ENCODE peak calls at places on chromosomes 2 and 18, in seven cellular contexts. One of them, this sample, is unnamed.

GRCh38 chr18:79511671-79512301 is 116.1 kb downstream of the NFATC1 start:
- DNase-seq in AG04450: no peak
- DNase-seq in epithelial cell of proximal tubule: no peak
- DNase-seq in MM.1S: no peak
- DNase-seq in tibial artery: peak
- DNase-seq in glutamatergic neuron: peak
- DNase-seq in body of pancreas: no peak
- DNase-seq in this sample: no peak

GRCh38 chr2:200664770-200665494 is 79.1 kb downstream of the AOX1 start:
- DNase-seq in AG04450: no peak
- DNase-seq in epithelial cell of proximal tubule: no peak
- DNase-seq in MM.1S: no peak
- DNase-seq in tibial artery: no peak
- DNase-seq in glutamatergic neuron: no peak
- DNase-seq in body of pancreas: no peak
- DNase-seq in this sample: no peak

GRCh38 chr2:147098946-147099345 is 745.9 kb upstream of the ACVR2A start:
- DNase-seq in AG04450: no peak
- DNase-seq in epithelial cell of proximal tubule: no peak
- DNase-seq in MM.1S: no peak
- DNase-seq in tibial artery: no peak
- DNase-seq in glutamatergic neuron: no peak
- DNase-seq in body of pancreas: no peak
- DNase-seq in this sample: no peak

GRCh38 chr18:66616523-66616983 is 12.7 kb upstream of the CDH19 start:
- DNase-seq in AG04450: no peak
- DNase-seq in epithelial cell of proximal tubule: no peak
- DNase-seq in MM.1S: peak
- DNase-seq in tibial artery: no peak
- DNase-seq in glutamatergic neuron: no peak
- DNase-seq in body of pancreas: peak
- DNase-seq in this sample: no peak

GRCh38 chr18:980586-980985 is 75.9 kb downstream of the ADCYAP1 start:
- DNase-seq in AG04450: no peak
- DNase-seq in epithelial cell of proximal tubule: no peak
- DNase-seq in MM.1S: no peak
- DNase-seq in tibial artery: no peak
- DNase-seq in glutamatergic neuron: no peak
- DNase-seq in body of pancreas: no peak
- DNase-seq in this sample: no peak

GRCh38 chr18:24398515-24398914 is 891 bp upstream of the OSBPL1A start:
- DNase-seq in AG04450: no peak
- DNase-seq in epithelial cell of proximal tubule: no peak
- DNase-seq in MM.1S: no peak
- DNase-seq in tibial artery: no peak
- DNase-seq in glutamatergic neuron: peak
- DNase-seq in body of pancreas: peak
- DNase-seq in this sample: peak

GRCh38 chr2:32504877-32505478 is 122.9 kb upstream of the TTC27 start:
- DNase-seq in AG04450: no peak
- DNase-seq in epithelial cell of proximal tubule: no peak
- DNase-seq in MM.1S: no peak
- DNase-seq in tibial artery: no peak
- DNase-seq in glutamatergic neuron: no peak
- DNase-seq in body of pancreas: no peak
- DNase-seq in this sample: no peak

GRCh38 chr2:377414-377813 is 89.5 kb upstream of the ALKAL2 start:
- DNase-seq in AG04450: no peak
- DNase-seq in epithelial cell of proximal tubule: no peak
- DNase-seq in MM.1S: no peak
- DNase-seq in tibial artery: no peak
- DNase-seq in glutamatergic neuron: no peak
- DNase-seq in body of pancreas: no peak
- DNase-seq in this sample: no peak

GRCh38 chr2:149799296-149799695 is 211.7 kb upstream of the MMADHC start:
- DNase-seq in AG04450: no peak
- DNase-seq in epithelial cell of proximal tubule: no peak
- DNase-seq in MM.1S: peak
- DNase-seq in tibial artery: no peak
- DNase-seq in glutamatergic neuron: no peak
- DNase-seq in body of pancreas: no peak
- DNase-seq in this sample: no peak
- TF ChIP-seq CTCF in AG04450: no peak
- TF ChIP-seq CTCF in epithelial cell of proximal tubule: peak
- TF ChIP-seq CTCF in MM.1S: peak
- TF ChIP-seq CTCF in tibial artery: peak
- TF ChIP-seq CTCF in glutamatergic neuron: no peak
- TF ChIP-seq CTCF in body of pancreas: no peak
- TF ChIP-seq CTCF in this sample: peak

GRCh38 chr2:26555246-26556133 is 77.6 kb upstream of the OTOF start:
- DNase-seq in AG04450: no peak
- DNase-seq in epithelial cell of proximal tubule: no peak
- DNase-seq in MM.1S: no peak
- DNase-seq in tibial artery: no peak
- DNase-seq in glutamatergic neuron: peak
- DNase-seq in body of pancreas: no peak
- DNase-seq in this sample: no peak
- TF ChIP-seq CTCF in AG04450: peak
- TF ChIP-seq CTCF in epithelial cell of proximal tubule: peak
- TF ChIP-seq CTCF in MM.1S: no peak
- TF ChIP-seq CTCF in tibial artery: no peak
- TF ChIP-seq CTCF in glutamatergic neuron: no peak
- TF ChIP-seq CTCF in body of pancreas: no peak
- TF ChIP-seq CTCF in this sample: no peak

DNA sequence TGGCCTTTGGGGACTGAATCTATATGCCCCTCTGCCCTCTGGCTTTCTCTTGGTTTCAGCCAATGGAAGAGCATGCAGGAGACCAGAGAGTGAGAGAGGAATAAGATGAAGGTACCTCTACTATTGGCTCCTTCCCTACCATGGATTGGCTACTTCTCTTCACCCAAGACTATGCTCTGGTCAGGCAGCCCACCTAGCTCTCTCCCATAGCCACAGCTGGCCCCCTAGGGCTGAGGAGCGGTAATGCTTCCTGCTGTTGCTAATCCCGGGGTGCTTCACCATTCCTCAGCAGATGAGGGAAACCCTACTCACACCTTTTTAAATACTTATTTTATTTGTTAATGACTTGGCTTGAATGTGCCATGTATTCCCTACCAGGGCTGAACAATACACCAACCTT is 142.4 kb downstream of the MREG start:
- DNase-seq in AG04450: no peak
- DNase-seq in epithelial cell of proximal tubule: no peak
- DNase-seq in MM.1S: no peak
- DNase-seq in tibial artery: no peak
- DNase-seq in glutamatergic neuron: peak
- DNase-seq in body of pancreas: no peak
- DNase-seq in this sample: no peak
- TF ChIP-seq CTCF in AG04450: peak
- TF ChIP-seq CTCF in epithelial cell of proximal tubule: peak
- TF ChIP-seq CTCF in MM.1S: peak
- TF ChIP-seq CTCF in tibial artery: no peak
- TF ChIP-seq CTCF in glutamatergic neuron: peak
- TF ChIP-seq CTCF in body of pancreas: no peak
- TF ChIP-seq CTCF in this sample: peak

GRCh38 chr2:54258171-54258570 is 2.1 kb upstream of the TSPYL6 start:
- DNase-seq in AG04450: no peak
- DNase-seq in epithelial cell of proximal tubule: no peak
- DNase-seq in MM.1S: no peak
- DNase-seq in tibial artery: no peak
- DNase-seq in glutamatergic neuron: no peak
- DNase-seq in body of pancreas: no peak
- DNase-seq in this sample: no peak

GRCh38 chr2:54249629-54250028 is 6.4 kb downstream of the TSPYL6 start:
- DNase-seq in AG04450: no peak
- DNase-seq in epithelial cell of proximal tubule: no peak
- DNase-seq in MM.1S: no peak
- DNase-seq in tibial artery: no peak
- DNase-seq in glutamatergic neuron: no peak
- DNase-seq in body of pancreas: no peak
- DNase-seq in this sample: no peak

GRCh38 chr2:54256091-54256694 is at the start of gene TSPYL6:
- DNase-seq in AG04450: no peak
- DNase-seq in epithelial cell of proximal tubule: no peak
- DNase-seq in MM.1S: no peak
- DNase-seq in tibial artery: no peak
- DNase-seq in glutamatergic neuron: no peak
- DNase-seq in body of pancreas: no peak
- DNase-seq in this sample: no peak

GRCh38 chr2:54255230-54256090 is 569 bp downstream of the TSPYL6 start:
- DNase-seq in AG04450: no peak
- DNase-seq in epithelial cell of proximal tubule: no peak
- DNase-seq in MM.1S: no peak
- DNase-seq in tibial artery: no peak
- DNase-seq in glutamatergic neuron: no peak
- DNase-seq in body of pancreas: no peak
- DNase-seq in this sample: no peak

DNA sequence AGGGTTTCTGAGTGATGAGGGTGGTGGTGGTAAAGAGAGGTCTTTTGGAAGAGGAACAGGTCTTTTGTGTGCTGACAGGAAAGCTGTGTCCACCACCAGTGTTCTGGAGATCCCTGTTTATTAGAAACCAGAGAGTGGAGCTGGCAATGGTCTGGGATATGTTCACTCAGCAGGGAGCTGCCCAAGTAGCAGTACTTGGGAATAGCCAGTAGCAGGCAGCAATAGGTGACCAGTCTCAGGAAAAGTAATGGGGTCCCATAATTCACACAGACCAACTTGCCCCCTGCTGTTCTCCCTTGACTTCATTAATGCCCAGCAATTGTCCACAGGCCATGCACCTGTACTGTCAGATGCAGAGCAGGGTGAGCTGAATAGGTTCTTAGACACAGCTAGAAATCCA is 1.8 kb downstream of the TSPYL6 start:
- DNase-seq in AG04450: no peak
- DNase-seq in epithelial cell of proximal tubule: no peak
- DNase-seq in MM.1S: no peak
- DNase-seq in tibial artery: no peak
- DNase-seq in glutamatergic neuron: no peak
- DNase-seq in body of pancreas: no peak
- DNase-seq in this sample: no peak
- TF ChIP-seq CTCF in AG04450: no peak
- TF ChIP-seq CTCF in epithelial cell of proximal tubule: no peak
- TF ChIP-seq CTCF in MM.1S: no peak
- TF ChIP-seq CTCF in tibial artery: no peak
- TF ChIP-seq CTCF in glutamatergic neuron: no peak
- TF ChIP-seq CTCF in body of pancreas: no peak
- TF ChIP-seq CTCF in this sample: no peak

GRCh38 chr2:120012771-120013568 is at the start of gene EPB41L5:
- DNase-seq in AG04450: peak
- DNase-seq in epithelial cell of proximal tubule: no peak
- DNase-seq in MM.1S: peak
- DNase-seq in tibial artery: peak
- DNase-seq in glutamatergic neuron: peak
- DNase-seq in body of pancreas: peak
- DNase-seq in this sample: peak
- TF ChIP-seq CTCF in AG04450: no peak
- TF ChIP-seq CTCF in epithelial cell of proximal tubule: no peak
- TF ChIP-seq CTCF in MM.1S: no peak
- TF ChIP-seq CTCF in tibial artery: no peak
- TF ChIP-seq CTCF in glutamatergic neuron: no peak
- TF ChIP-seq CTCF in body of pancreas: no peak
- TF ChIP-seq CTCF in this sample: no peak

GRCh38 chr2:239095475-239095874 is 247.6 kb downstream of the TWIST2 start:
- DNase-seq in AG04450: no peak
- DNase-seq in epithelial cell of proximal tubule: no peak
- DNase-seq in MM.1S: no peak
- DNase-seq in tibial artery: no peak
- DNase-seq in glutamatergic neuron: no peak
- DNase-seq in body of pancreas: no peak
- DNase-seq in this sample: no peak

GRCh38 chr2:239094727-239095266 is 246.9 kb downstream of the TWIST2 start:
- DNase-seq in AG04450: no peak
- DNase-seq in epithelial cell of proximal tubule: no peak
- DNase-seq in MM.1S: no peak
- DNase-seq in tibial artery: no peak
- DNase-seq in glutamatergic neuron: no peak
- DNase-seq in body of pancreas: no peak
- DNase-seq in this sample: no peak

GRCh38 chr2:239093487-239093886 is 245.6 kb downstream of the TWIST2 start:
- DNase-seq in AG04450: no peak
- DNase-seq in epithelial cell of proximal tubule: no peak
- DNase-seq in MM.1S: no peak
- DNase-seq in tibial artery: no peak
- DNase-seq in glutamatergic neuron: no peak
- DNase-seq in body of pancreas: no peak
- DNase-seq in this sample: no peak

GRCh38 chr2:239093956-239094355 is 246.1 kb downstream of the TWIST2 start:
- DNase-seq in AG04450: no peak
- DNase-seq in epithelial cell of proximal tubule: no peak
- DNase-seq in MM.1S: no peak
- DNase-seq in tibial artery: no peak
- DNase-seq in glutamatergic neuron: no peak
- DNase-seq in body of pancreas: no peak
- DNase-seq in this sample: no peak

DNA sequence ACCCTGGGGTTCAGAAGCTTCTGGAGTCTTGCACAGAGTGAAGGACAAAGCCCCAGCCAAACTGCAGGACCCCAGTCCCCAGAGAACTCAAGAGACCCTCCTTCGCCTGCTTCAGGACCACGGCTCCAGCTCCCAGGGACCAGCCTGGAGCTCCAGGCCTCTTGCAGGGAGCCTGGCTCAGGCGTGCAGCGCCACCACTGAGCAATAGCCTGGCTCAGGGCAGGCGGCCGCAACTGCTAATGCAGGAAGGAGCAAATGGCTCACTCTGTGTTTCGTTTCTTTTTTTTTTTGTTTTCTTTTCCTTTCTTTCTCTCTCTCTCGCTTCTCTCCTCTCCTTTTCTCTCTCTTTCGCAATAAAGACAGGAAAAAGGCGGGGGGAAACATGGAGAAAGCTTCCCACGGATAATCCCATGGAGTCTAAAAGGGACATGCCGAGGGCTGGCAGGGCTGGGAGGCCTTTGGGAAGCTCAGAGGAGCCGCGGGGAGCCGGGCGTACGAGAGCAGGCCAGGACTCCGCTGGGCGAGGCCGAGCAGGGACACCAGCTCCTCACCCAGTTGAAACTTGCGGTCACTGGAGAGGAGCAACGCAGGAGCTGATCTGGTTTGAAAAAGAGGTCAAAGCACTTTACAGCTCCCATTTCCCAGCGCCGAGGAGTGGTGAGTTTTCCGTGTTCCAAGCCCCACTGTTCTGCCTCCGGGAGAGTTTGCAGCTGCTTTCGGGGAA is 244.8 kb downstream of the TWIST2 start:
- DNase-seq in AG04450: no peak
- DNase-seq in epithelial cell of proximal tubule: no peak
- DNase-seq in MM.1S: no peak
- DNase-seq in tibial artery: no peak
- DNase-seq in glutamatergic neuron: no peak
- DNase-seq in body of pancreas: no peak
- DNase-seq in this sample: no peak
- TF ChIP-seq CTCF in AG04450: no peak
- TF ChIP-seq CTCF in epithelial cell of proximal tubule: no peak
- TF ChIP-seq CTCF in MM.1S: no peak
- TF ChIP-seq CTCF in tibial artery: no peak
- TF ChIP-seq CTCF in glutamatergic neuron: no peak
- TF ChIP-seq CTCF in body of pancreas: no peak
- TF ChIP-seq CTCF in this sample: no peak

DNA sequence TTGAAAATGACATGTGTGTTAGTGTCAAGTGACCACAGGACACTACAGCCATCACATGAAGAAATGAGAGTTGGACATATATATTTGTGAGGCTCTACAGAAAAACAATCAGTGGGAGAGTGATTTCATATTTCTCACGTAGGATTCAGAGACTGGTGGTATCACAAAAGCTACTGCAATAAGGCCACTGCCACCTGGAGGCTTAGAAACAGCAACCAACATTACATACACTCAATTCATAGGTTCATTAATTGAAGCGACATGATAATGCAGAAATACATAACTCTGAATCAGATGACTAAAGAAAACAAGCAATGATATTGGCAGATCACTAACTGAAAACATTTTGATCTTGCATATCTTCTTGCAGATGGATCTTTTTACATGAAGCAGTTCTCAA is 248.1 kb upstream of the KLHL14 start:
- DNase-seq in AG04450: no peak
- DNase-seq in epithelial cell of proximal tubule: no peak
- DNase-seq in MM.1S: no peak
- DNase-seq in tibial artery: no peak
- DNase-seq in glutamatergic neuron: no peak
- DNase-seq in body of pancreas: no peak
- DNase-seq in this sample: no peak
- TF ChIP-seq CTCF in AG04450: no peak
- TF ChIP-seq CTCF in epithelial cell of proximal tubule: peak
- TF ChIP-seq CTCF in MM.1S: no peak
- TF ChIP-seq CTCF in tibial artery: no peak
- TF ChIP-seq CTCF in glutamatergic neuron: no peak
- TF ChIP-seq CTCF in body of pancreas: no peak
- TF ChIP-seq CTCF in this sample: no peak